ENCODE peak calls at places on chromosomes 6 and 20, in five cellular contexts. Z is HT1080; J is substantia nigra; G is stimulated activated naive CD8-positive, alpha-beta T cell treated with anti-CD3 and anti-CD28 coated beads, Interleukin-15, Interleukin-2, amounts not matched to agents 100 U/mL and 50 U/mL, for 24 hours; P is ELR. E is an unnamed sample.

GRCh38 chr6:107956586-107957164 is 1.3 kb downstream of the SEC63 start:
- DNase-seq in Z (no peak), J (no peak), G (no peak), P (peak), E (peak)

GRCh38 chr6:31794866-31795615 is 511 bp downstream of the VARS1 start:
- DNase-seq in Z (peak), J (no peak), G (no peak), P (no peak), E (no peak)

GRCh38 chr6:13762648-13763441 is 51.2 kb upstream of the RANBP9 start:
- DNase-seq in Z (peak), J (no peak), G (peak), P (peak), E (peak)

GRCh38 chr6:14040042-14040441 is 77.5 kb upstream of the CD83 start:
- DNase-seq in Z (no peak), J (no peak), G (no peak), P (no peak), E (no peak)

GRCh38 chr6:54335871-54336270 is 27.6 kb downstream of the TINAG start:
- DNase-seq in Z (peak), J (no peak), G (no peak), P (peak), E (peak)

GRCh38 chr20:32990426-32990825 is 13.8 kb downstream of the SUN5 start:
- DNase-seq in Z (no peak), J (no peak), G (no peak), P (no peak), E (no peak)

GRCh38 chr20:54197621-54198604 is 10.0 kb upstream of the PFDN4 start:
- DNase-seq in Z (peak), J (no peak), G (no peak), P (peak), E (peak)

GRCh38 chr6:120077489-120077888 is 727.9 kb upstream of the MAN1A1 start:
- DNase-seq in Z (peak), J (no peak), G (no peak), P (no peak), E (peak)

GRCh38 chr20:19274001-19274400 is 61.6 kb downstream of the SLC24A3 start:
- DNase-seq in Z (no peak), J (no peak), G (no peak), P (no peak), E (no peak)

GRCh38 chr6:158039571-158040050 is 57.9 kb downstream of the SYNJ2 start:
- DNase-seq in Z (peak), J (no peak), G (no peak), P (peak), E (no peak)

GRCh38 chr6:43488667-43489276 is 11.4 kb downstream of the TJAP1 start:
- DNase-seq in Z (peak), J (no peak), G (no peak), P (peak), E (no peak)

GRCh38 chr6:124688369-124688768 is 273.9 kb upstream of the RNF217 start:
- DNase-seq in Z (no peak), J (no peak), G (no peak), P (no peak), E (no peak)

GRCh38 chr20:36833275-36834020 is 42.5 kb upstream of the TLDC2 start:
- DNase-seq in Z (no peak), J (no peak), G (no peak), P (no peak), E (no peak)

GRCh38 chr20:62051166-62051900 is 14.3 kb downstream of the TAF4 start:
- DNase-seq in Z (no peak), J (no peak), G (no peak), P (no peak), E (no peak)

GRCh38 chr20:45014671-45015415 is 48.5 kb downstream of the STK4 start:
- DNase-seq in Z (peak), J (no peak), G (no peak), P (peak), E (peak)

GRCh38 chr6:42783876-42784738 is 2.3 kb downstream of the BICRAL start:
- DNase-seq in Z (no peak), J (no peak), G (no peak), P (peak), E (no peak)

E was measured in mammary epithelial cell.